ENCODE peak calls at places on chromosomes 4 and X, in five cellular contexts. A, Z, E, J and H are unnamed samples. For H3K9me3, the result is how much of the 10 kb centered on the place peaks cover.

GRCh38 chrX:45803383-45803921 is 602.8 kb upstream of the DIPK2B start:
- DNase-seq in A (no peak), Z (no peak), E (no peak), J (no peak), H (no peak)

GRCh38 chr4:147370473-147370872 is 110.4 kb upstream of the EDNRA start:
- DNase-seq in A (no peak), Z (no peak), E (no peak), J (no peak), H (no peak)

GRCh38 chr4:3346146-3346545 is 53.3 kb downstream of the RGS12 start:
- DNase-seq in A (no peak), Z (peak), E (peak), J (peak), H (peak)

GRCh38 chr4:148914301-148914700 is 472.1 kb upstream of the NR3C2 start:
- DNase-seq in A (no peak), Z (no peak), E (no peak), J (no peak), H (no peak)

GRCh38 chr4:23476514-23477090 is 413.2 kb downstream of the PPARGC1A start:
- DNase-seq in A (no peak), Z (no peak), E (peak), J (no peak), H (no peak)

GRCh38 chrX:73447311-73447794 is 500 bp downstream of the CDX4 start:
- DNase-seq in A (no peak), Z (no peak), E (no peak), J (no peak), H (no peak)

GRCh38 chrX:44954562-44954961 is 81.6 kb downstream of the KDM6A start:
- DNase-seq in A (no peak), Z (no peak), E (no peak), J (no peak), H (no peak)

GRCh38 chr4:147865926-147866325 is 134.0 kb downstream of the ARHGAP10 start:
- DNase-seq in A (no peak), Z (no peak), E (no peak), J (no peak), H (no peak)

GRCh38 chrX:101407167-101407747 is 468 bp downstream of the GLA start:
- DNase-seq in A (no peak), Z (no peak), E (no peak), J (no peak), H (no peak)

GRCh38 chr4:92047209-92047877 is 256.4 kb upstream of the GRID2 start:
- DNase-seq in A (no peak), Z (no peak), E (no peak), J (no peak), H (no peak)

GRCh38 chr4:76984788-76985211 is 35.2 kb downstream of the SEPTIN11 start:
- DNase-seq in A (peak), Z (peak), E (peak), J (peak), H (no peak)

GRCh38 chr4:147286846-147287587 is 193.9 kb upstream of the EDNRA start:
- DNase-seq in A (no peak), Z (no peak), E (no peak), J (no peak), H (no peak)

GRCh38 chr4:25847329-25847728 is 15.5 kb downstream of the SEL1L3 start:
- DNase-seq in A (no peak), Z (no peak), E (no peak), J (no peak), H (no peak)

GRCh38 chr4:161186750-161187149 is 977.0 kb downstream of the FSTL5 start:
- DNase-seq in A (no peak), Z (no peak), E (no peak), J (no peak), H (no peak)

GRCh38 chr4:188596027-188596426 is 456.8 kb downstream of the TRIML1 start:
- DNase-seq in A (no peak), Z (no peak), E (no peak), J (no peak), H (no peak)

GRCh38 chr4:83771113-83771705 is 235.3 kb downstream of the GPAT3 start:
- DNase-seq in A (peak), Z (no peak), E (peak), J (peak), H (no peak)

GRCh38 chrX:18894156-18894555 is 89.8 kb downstream of the PHKA2 start:
- DNase-seq in A (no peak), Z (no peak), E (no peak), J (no peak), H (no peak)

GRCh38 chr4:151676301-151676700 is 84.5 kb downstream of the GATB start:
- DNase-seq in A (no peak), Z (no peak), E (no peak), J (no peak), H (no peak)

GRCh38 chr4:160373911-160374310 is 1271.0 kb downstream of the RAPGEF2 start:
- DNase-seq in A (no peak), Z (no peak), E (no peak), J (no peak), H (no peak)

GRCh38 chr4:56731857-56732256 is 50.8 kb upstream of the HOPX start:
- DNase-seq in A (peak), Z (no peak), E (no peak), J (peak), H (peak)

GRCh38 chrX:109384569-109385174 is 97.2 kb downstream of the GUCY2F start:
- DNase-seq in A (no peak), Z (no peak), E (no peak), J (no peak), H (no peak)

GRCh38 chr4:10203851-10204250 is 87.3 kb upstream of the WDR1 start:
- DNase-seq in A (no peak), Z (no peak), E (no peak), J (no peak), H (peak)

GRCh38 chr4:54498661-54499111 is 159.1 kb upstream of the KIT start:
- DNase-seq in A (no peak), Z (no peak), E (no peak), J (no peak), H (no peak)

GRCh38 chr4:52780206-52780605 is 29.0 kb upstream of the ERVMER34-1 start:
- DNase-seq in A (no peak), Z (no peak), E (no peak), J (no peak), H (no peak)

GRCh38 chr4:136731025-136731424 is 801.3 kb downstream of the PCDH18 start:
- DNase-seq in A (no peak), Z (no peak), E (no peak), J (no peak), H (no peak)

GRCh38 chr4:163755013-163755412 is 260.5 kb downstream of the TMA16 start:
- DNase-seq in A (no peak), Z (no peak), E (no peak), J (no peak), H (no peak)

GRCh38 chr4:169017971-169018370 is 7.9 kb upstream of the CBR4 start:
- DNase-seq in A (no peak), Z (no peak), E (no peak), J (no peak), H (no peak)
- H3K27ac ChIP-seq in A (no peak), Z (no peak), E (no peak), J (no peak), H (no peak)

GRCh38 chr4:98605216-98605615 is 53.2 kb downstream of the TSPAN5 start:
- DNase-seq in A (no peak), Z (no peak), E (no peak), J (no peak), H (no peak)
- H3K4me3 ChIP-seq in A (no peak), Z (no peak), E (no peak), J (no peak), H (no peak)

GRCh38 chr4:374298-375160 is 36.9 kb downstream of the ZNF141 start:
- DNase-seq in A (no peak), Z (no peak), E (no peak), J (no peak), H (no peak)

GRCh38 chr4:373062-373839 is 35.6 kb downstream of the ZNF141 start:
- DNase-seq in A (no peak), Z (no peak), E (no peak), J (no peak), H (no peak)
- H3K9me3 ChIP-seq in A (half or more), Z (half or more), E (under half), J (half or more), H (under half)

GRCh38 chr4:122045533-122045932 is 93.7 kb upstream of the TRPC3 start:
- DNase-seq in A (peak), Z (no peak), E (peak), J (no peak), H (no peak)
- H3K27ac ChIP-seq in A (no peak), Z (no peak), E (no peak), J (no peak), H (no peak)

DNA sequence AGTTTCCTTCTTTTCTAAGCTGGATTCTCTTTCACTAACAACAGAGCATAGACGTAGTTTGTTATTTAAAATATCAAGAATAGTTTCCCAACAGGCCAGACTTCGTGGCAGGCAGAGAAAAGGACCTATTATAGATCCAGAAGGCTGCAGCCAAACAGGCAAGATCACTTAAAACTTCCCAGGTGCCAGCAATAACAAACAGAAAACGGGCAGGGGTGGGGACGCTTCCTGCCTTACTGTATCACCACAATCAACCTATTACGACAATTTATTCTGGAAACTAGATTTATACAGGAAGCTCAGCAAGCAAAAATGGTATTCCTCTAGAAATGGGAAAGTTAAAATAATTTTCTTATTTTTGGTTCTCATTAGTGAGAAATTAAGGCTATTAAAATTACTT is 22.1 kb downstream of the RWDD4 start:
- DNase-seq in A (no peak), Z (no peak), E (peak), J (no peak), H (peak)
- H3K4me3 ChIP-seq in A (no peak), Z (peak), E (no peak), J (no peak), H (no peak)

GRCh38 chr4:95867919-95868318 is 28.0 kb downstream of the PDHA2 start:
- DNase-seq in A (no peak), Z (no peak), E (no peak), J (no peak), H (no peak)

DNA sequence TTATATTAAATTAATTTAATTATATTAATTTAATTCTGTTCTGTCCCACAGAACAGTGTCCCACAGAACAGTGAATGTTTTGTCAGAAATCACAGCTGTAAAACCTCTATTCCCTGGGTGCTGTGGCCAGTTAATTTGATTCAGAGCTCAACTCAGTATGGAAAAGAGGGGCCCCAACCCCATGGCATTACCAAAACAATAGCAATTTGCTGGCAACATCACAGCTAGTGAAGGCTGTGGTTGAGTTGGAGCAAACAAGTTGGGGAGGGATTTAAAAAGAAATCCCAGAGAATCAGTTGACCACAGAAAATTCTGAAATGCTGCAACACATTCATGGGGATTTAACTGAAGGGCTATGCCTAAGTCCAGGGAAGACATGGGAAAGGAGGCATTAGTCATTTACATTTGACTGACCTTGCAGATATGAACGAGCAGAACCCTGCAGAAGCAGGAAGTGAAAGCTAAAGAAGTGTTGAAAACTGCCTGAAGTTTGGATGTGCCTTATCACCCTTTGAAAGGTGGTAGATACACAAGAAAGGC is 30.1 kb downstream of the PDHA2 start:
- DNase-seq in A (no peak), Z (no peak), E (no peak), J (no peak), H (no peak)
- H3K9me3 ChIP-seq in A (under half), Z (under half), E (under half), J (under half), H (under half)

GRCh38 chr4:78654809-78655208 is 103.2 kb downstream of the ANXA3 start:
- DNase-seq in A (no peak), Z (no peak), E (no peak), J (no peak), H (no peak)
- H3K27ac ChIP-seq in A (no peak), Z (no peak), E (no peak), J (no peak), H (no peak)

GRCh38 chrX:131827935-131828334 is 195.2 kb upstream of the STK26 start:
- DNase-seq in A (no peak), Z (no peak), E (no peak), J (no peak), H (no peak)

GRCh38 chrX:131830400-131831184 is 192.5 kb upstream of the STK26 start:
- DNase-seq in A (peak), Z (no peak), E (peak), J (peak), H (peak)

GRCh38 chrX:131821945-131822622 is 201.0 kb upstream of the STK26 start:
- DNase-seq in A (peak), Z (no peak), E (peak), J (peak), H (peak)

GRCh38 chrX:131828482-131828881 is 194.6 kb upstream of the STK26 start:
- DNase-seq in A (no peak), Z (no peak), E (no peak), J (no peak), H (no peak)

GRCh38 chrX:131826572-131826971 is 196.5 kb upstream of the STK26 start:
- DNase-seq in A (no peak), Z (no peak), E (no peak), J (no peak), H (no peak)
- H3K4me3 ChIP-seq in A (no peak), Z (no peak), E (no peak), J (no peak), H (no peak)

DNA sequence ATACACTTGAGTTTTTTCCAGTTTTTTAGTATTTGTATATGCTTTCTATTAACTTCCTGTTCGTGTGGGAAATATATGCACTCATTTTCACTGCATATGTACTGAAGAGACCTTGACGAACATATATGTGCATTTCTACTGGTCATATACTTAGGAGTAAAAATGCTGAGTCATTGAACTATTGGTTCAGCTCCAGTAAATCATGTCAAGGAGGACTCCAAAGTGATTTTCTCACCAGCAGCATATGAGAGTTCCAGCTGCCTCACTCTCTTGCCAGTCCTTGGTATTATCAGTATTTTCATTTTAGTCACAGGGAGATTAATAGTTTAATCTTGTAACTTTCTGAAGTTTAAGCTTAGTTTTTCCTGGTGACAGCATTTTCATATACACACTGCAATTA is 2750.2 kb downstream of the ARAP2 start:
- DNase-seq in A (no peak), Z (no peak), E (no peak), J (no peak), H (no peak)
- H3K9me3 ChIP-seq in A (under half), Z (under half), E (under half), J (under half), H (under half)

GRCh38 chrX:151738751-151739150 is 4.2 kb downstream of the CNGA2 start:
- DNase-seq in A (no peak), Z (no peak), E (no peak), J (no peak), H (no peak)
- H3K27ac ChIP-seq in A (no peak), Z (no peak), E (no peak), J (no peak), H (no peak)